ENCODE peak calls at places on chromosome 22, in seven cellular contexts. N is tibial artery; U is GM23338; V is activated CD4-positive, alpha-beta T cell treated with anti-CD3 and anti-CD28 coated beads for 36 hours; S is Peyer's patch; I is left lobe of liver; T is neural progenitor cell. Z is an unnamed sample.

GRCh38 chr22:22098457-22099193 is 116.0 kb upstream of the TOP3B start:
- DNase-seq in N (no peak), U (no peak), V (no peak), S (no peak), I (no peak), T (no peak), Z (no peak)

GRCh38 chr22:43110444-43110926 is at the start of gene BIK:
- DNase-seq in N (no peak), U (peak), V (peak), S (peak), I (peak), T (peak), Z (peak)

GRCh38 chr22:27597703-27598444 is 203.7 kb downstream of the MN1 start:
- DNase-seq in N (no peak), U (no peak), V (peak), S (no peak), I (no peak), T (no peak), Z (no peak)

GRCh38 chr22:41481131-41481830 is 12.4 kb downstream of the ACO2 start:
- DNase-seq in N (peak), U (no peak), V (no peak), S (no peak), I (no peak), T (no peak), Z (no peak)

GRCh38 chr22:42519544-42520237 is at the start of gene RRP7A:
- DNase-seq in N (peak), U (peak), V (peak), S (peak), I (peak), T (peak), Z (peak)

GRCh38 chr22:39275814-39276443 is 31.1 kb upstream of the PDGFB start:
- DNase-seq in N (no peak), U (no peak), V (no peak), S (no peak), I (no peak), T (no peak), Z (no peak)

GRCh38 chr22:35191412-35191811 is 65.9 kb upstream of the HMGXB4 start:
- DNase-seq in N (no peak), U (no peak), V (no peak), S (no peak), I (no peak), T (no peak), Z (no peak)

GRCh38 chr22:19576460-19577421 is 52.5 kb upstream of the CLDN5 start:
- DNase-seq in N (no peak), U (peak), V (peak), S (no peak), I (no peak), T (peak), Z (peak)

GRCh38 chr22:37312549-37313183 is 30.4 kb downstream of the CYTH4 start:
- DNase-seq in N (no peak), U (no peak), V (peak), S (no peak), I (no peak), T (no peak), Z (peak)

GRCh38 chr22:43658823-43659222 is 153.3 kb downstream of the EFCAB6 start:
- DNase-seq in N (no peak), U (peak), V (no peak), S (no peak), I (no peak), T (peak), Z (no peak)

GRCh38 chr22:23781065-23781464 is 5.7 kb upstream of the SMARCB1 start:
- DNase-seq in N (no peak), U (no peak), V (no peak), S (no peak), I (no peak), T (no peak), Z (no peak)

GRCh38 chr22:47194476-47195155 is 432.2 kb downstream of the TBC1D22A start:
- DNase-seq in N (no peak), U (no peak), V (no peak), S (no peak), I (peak), T (no peak), Z (no peak)

GRCh38 chr22:18987765-18988164 is 51.7 kb upstream of the PRODH start:
- DNase-seq in N (no peak), U (peak), V (no peak), S (no peak), I (peak), T (peak), Z (peak)

GRCh38 chr22:38802671-38803121 is 8.8 kb upstream of the DNAL4 start:
- DNase-seq in N (peak), U (peak), V (no peak), S (peak), I (no peak), T (peak), Z (no peak)

GRCh38 chr22:40567106-40567505 is 69.4 kb downstream of the MRTFA start:
- DNase-seq in N (no peak), U (no peak), V (no peak), S (no peak), I (no peak), T (no peak), Z (no peak)

GRCh38 chr22:40703731-40704130 is 24.4 kb downstream of the MCHR1 start:
- DNase-seq in N (no peak), U (no peak), V (no peak), S (no peak), I (no peak), T (no peak), Z (no peak)

GRCh38 chr22:29744902-29745301 is 21.9 kb downstream of the ZMAT5 start:
- DNase-seq in N (no peak), U (no peak), V (no peak), S (no peak), I (no peak), T (no peak), Z (no peak)

GRCh38 chr22:27011131-27011530 is 353.7 kb downstream of the MIAT start:
- DNase-seq in N (no peak), U (no peak), V (no peak), S (no peak), I (no peak), T (no peak), Z (no peak)

GRCh38 chr22:44901301-44901700 is 108.5 kb downstream of the PHF21B start:
- DNase-seq in N (no peak), U (no peak), V (no peak), S (no peak), I (no peak), T (no peak), Z (no peak)

GRCh38 chr22:45462034-45462655 is 40.5 kb upstream of the FBLN1 start:
- DNase-seq in N (no peak), U (peak), V (no peak), S (no peak), I (no peak), T (no peak), Z (peak)

GRCh38 chr22:38034278-38034882 is 22.8 kb upstream of the PICK1 start:
- DNase-seq in N (peak), U (peak), V (no peak), S (no peak), I (peak), T (peak), Z (no peak)

GRCh38 chr22:49513358-49513851 is 314.3 kb downstream of the BRD1 start:
- DNase-seq in N (no peak), U (no peak), V (no peak), S (peak), I (no peak), T (no peak), Z (no peak)

GRCh38 chr22:48568736-48569330 is 1258.8 kb downstream of the BRD1 start:
- DNase-seq in N (no peak), U (no peak), V (no peak), S (no peak), I (no peak), T (no peak), Z (no peak)

GRCh38 chr22:25363474-25363873 is 144.0 kb downstream of the CRYBB2 start:
- DNase-seq in N (peak), U (no peak), V (no peak), S (no peak), I (no peak), T (no peak), Z (no peak)

GRCh38 chr22:27401321-27401720 is 400.2 kb downstream of the MN1 start:
- DNase-seq in N (no peak), U (no peak), V (no peak), S (no peak), I (no peak), T (no peak), Z (no peak)

GRCh38 chr22:24460418-24461089 is 33.2 kb downstream of the ADORA2A start:
- DNase-seq in N (no peak), U (no peak), V (peak), S (no peak), I (no peak), T (no peak), Z (peak)

GRCh38 chr22:40345271-40345670 is 1.0 kb upstream of the ADSL start:
- DNase-seq in N (no peak), U (no peak), V (peak), S (peak), I (no peak), T (no peak), Z (peak)

GRCh38 chr22:44613196-44613595 is 88.8 kb upstream of the PRR5 start:
- DNase-seq in N (no peak), U (no peak), V (no peak), S (no peak), I (no peak), T (no peak), Z (no peak)

Z was measured in activated CD8-positive, alpha-beta T cell treated with anti-CD3 and anti-CD28 coated beads for 36 hours.